ENCODE peak calls at places on chromosomes 7 and 10, in four cellular contexts. P is Calu3, C is left ventricle myocardium inferior, B is osteoblast. N is an unnamed sample.
A peak's percentile ranks its signal among the peaks of the same experiment; 100 is the strongest.

GRCh38 chr10:131350245-131350644 is 38.7 kb upstream of the TCERG1L start:
- DNase-seq in B (no peak), P (no peak), C (no peak), N (no peak)

GRCh38 chr7:33841658-33842057 is 63.7 kb upstream of the BMPER start:
- DNase-seq in B (no peak), C (no peak), P (no peak), N (no peak)

GRCh38 chr7:130145424-130146106 is 59.6 kb downstream of the TMEM209 start:
- DNase-seq in P (no peak), B (peak; percentile 71), C (no peak), N (no peak)

GRCh38 chr7:84823530-84823929 is 363.3 kb downstream of the SEMA3D start:
- DNase-seq in C (no peak), P (no peak), B (no peak), N (no peak)

GRCh38 chr7:106566672-106567071 is 94.3 kb downstream of the CCDC71L start:
- DNase-seq in P (no peak), C (no peak), B (no peak), N (no peak)

GRCh38 chr10:84244651-84245270 is at the start of gene RGR:
- DNase-seq in P (no peak), B (no peak), C (peak; percentile 60), N (no peak)

GRCh38 chr7:3979956-3980643 is 679.0 kb downstream of the SDK1 start:
- DNase-seq in B (no peak), C (no peak), P (no peak), N (no peak)

GRCh38 chr10:110392860-110393732 is 88.4 kb upstream of the SMNDC1 start:
- DNase-seq in P (no peak), B (peak; percentile 90), C (no peak), N (peak; percentile 41)

GRCh38 chr7:2804227-2804763 is 39.8 kb downstream of the GNA12 start:
- DNase-seq in C (no peak), B (no peak), P (no peak), N (no peak)
- TF ChIP-seq CTCF in C (no peak), B (no peak), P (no peak), N (no peak)

DNA sequence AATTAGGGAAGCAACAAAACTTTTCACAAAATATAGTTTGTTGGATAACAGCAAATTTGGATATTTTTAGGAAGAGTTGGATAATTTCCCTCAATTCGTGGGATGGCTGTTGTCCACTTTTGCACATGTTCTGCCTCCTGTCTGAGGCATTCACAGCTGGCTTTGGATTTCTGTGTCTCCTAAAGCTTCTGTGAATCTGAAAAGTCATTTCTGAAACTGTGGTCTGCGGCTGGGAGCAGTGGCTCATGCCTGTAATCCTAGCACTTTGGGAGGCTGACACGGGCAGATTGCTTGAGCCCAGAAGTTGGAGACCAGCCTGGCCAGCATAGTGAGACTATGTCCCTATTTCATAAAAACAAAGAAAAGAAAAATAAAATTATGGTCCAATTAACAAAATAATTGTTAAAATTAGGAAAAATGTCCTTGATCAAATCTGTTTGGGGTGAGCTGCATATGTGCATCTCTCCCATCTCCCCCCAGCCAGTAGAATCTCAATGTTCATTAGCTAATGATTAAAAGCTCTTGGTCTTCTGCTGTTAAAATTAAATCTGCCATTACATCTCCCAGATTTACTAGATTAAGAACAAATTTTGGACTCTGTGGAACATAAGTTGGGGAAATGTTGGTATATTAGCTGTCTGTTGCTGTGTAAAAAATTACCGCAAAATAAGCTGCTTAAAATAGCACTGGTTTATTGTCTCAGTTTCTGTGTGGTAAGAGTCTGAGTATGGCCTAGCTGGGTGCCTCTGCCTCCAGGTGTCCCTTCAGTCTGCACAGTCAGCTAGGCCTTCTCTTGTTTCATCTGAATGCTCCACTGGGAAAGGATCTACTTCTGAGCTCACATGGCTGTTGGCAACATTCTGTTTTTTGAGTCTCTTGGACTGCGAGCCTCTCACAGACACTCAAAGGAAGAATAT is 332.0 kb upstream of the FZD1 start:
- DNase-seq in B (no peak), P (no peak), C (no peak), N (no peak)
- TF ChIP-seq CTCF in B (no peak), P (no peak), C (no peak), N (no peak)

GRCh38 chr7:141073641-141074161 is at the start of gene TMEM178B:
- DNase-seq in P (peak; percentile 13), C (no peak), B (peak; percentile 68), N (no peak)

GRCh38 chr7:141073173-141073640 is 657 bp upstream of the TMEM178B start:
- DNase-seq in P (peak; percentile 50), C (peak; percentile 33), B (peak; percentile 90), N (no peak)

GRCh38 chr7:141071855-141072547 is 1.9 kb upstream of the TMEM178B start:
- DNase-seq in C (no peak), P (no peak), B (peak; percentile 65), N (no peak)

GRCh38 chr7:141071260-141071854 is 2.5 kb upstream of the TMEM178B start:
- DNase-seq in C (peak; percentile 38), P (peak; percentile 43), B (peak; percentile 80), N (no peak)

DNA sequence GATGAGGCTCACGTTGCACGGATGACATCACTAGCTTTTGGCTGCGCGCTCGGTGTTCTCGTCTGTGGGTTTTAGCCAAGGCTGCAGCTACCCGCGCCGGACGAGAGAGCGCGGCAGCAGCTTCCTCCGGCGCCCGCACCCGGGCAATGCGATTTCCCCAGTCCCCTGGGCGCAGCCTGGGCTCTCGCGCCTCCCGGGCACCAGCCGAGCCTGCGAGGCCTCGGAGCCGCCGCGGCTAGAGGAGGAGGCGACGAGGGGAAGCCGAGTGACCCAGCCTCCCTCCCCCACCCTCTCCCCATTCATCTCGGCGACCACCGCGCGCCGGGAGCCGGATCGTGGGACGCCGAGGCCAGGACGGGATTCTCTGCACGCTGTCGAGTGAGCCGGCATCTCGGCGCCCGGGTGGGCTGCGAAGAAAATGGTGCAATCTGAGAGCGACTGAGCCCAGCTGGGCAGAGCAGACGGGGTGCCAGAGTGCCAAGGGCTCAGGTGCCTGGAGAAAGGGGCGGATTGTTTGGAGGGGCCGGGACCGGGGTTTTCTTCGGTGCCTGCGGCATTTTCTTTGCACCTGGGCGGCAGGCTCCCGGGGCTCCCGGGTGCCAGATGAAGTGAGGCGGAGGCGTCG is 1.2 kb upstream of the TMEM178B start:
- DNase-seq in P (peak; percentile 35), C (peak; percentile 51), B (peak; percentile 91), N (peak; percentile 62)
- TF ChIP-seq CTCF in P (no peak), C (no peak), B (no peak), N (no peak)

DNA sequence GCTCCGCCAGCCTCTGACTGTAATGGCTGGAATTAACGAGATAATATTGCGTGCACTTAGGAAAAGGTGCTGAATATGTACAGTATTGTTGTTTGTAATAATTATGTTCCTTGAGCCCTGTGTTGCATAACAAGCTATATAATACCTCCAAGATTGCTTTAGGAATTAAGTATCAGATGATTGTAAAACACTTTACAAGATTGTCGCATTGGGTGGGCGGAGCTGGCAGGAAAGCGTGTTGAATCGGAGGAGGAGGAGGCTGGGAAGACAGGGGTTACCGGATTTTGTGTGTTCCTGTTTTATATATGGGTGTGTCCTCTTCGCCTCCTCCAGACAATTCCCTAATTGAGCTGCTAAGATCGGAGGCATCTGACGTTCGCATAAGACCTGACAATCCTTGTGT is 193.1 kb upstream of the SH2B2 start:
- DNase-seq in C (no peak), B (no peak), P (no peak), N (no peak)
- TF ChIP-seq CTCF in C (no peak), B (no peak), P (no peak), N (no peak)

GRCh38 chr7:87600130-87601124 is at the start of gene ABCB1:
- DNase-seq in C (peak; percentile 33), P (peak; percentile 21), B (peak; percentile 80), N (peak; percentile 51)

GRCh38 chr7:87596696-87597095 is 4.0 kb downstream of the ABCB1 start:
- DNase-seq in P (no peak), B (no peak), C (no peak), N (no peak)

GRCh38 chr7:87596136-87596535 is 4.5 kb downstream of the ABCB1 start:
- DNase-seq in C (no peak), P (no peak), B (no peak), N (no peak)

GRCh38 chr7:87599336-87599735 is 1.3 kb downstream of the ABCB1 start:
- DNase-seq in C (no peak), B (no peak), P (no peak), N (no peak)

GRCh38 chr7:87598234-87599009 is 2.3 kb downstream of the ABCB1 start:
- DNase-seq in C (no peak), P (no peak), B (no peak), N (no peak)
- TF ChIP-seq CTCF in C (no peak), P (no peak), B (no peak), N (no peak)

N was measured in breast epithelium.